ENCODE peak calls at places on chromosomes 4 and X, in six cellular contexts. D is foreskin fibroblast; S is GM03348; O is CD4-positive, alpha-beta T cell; T is GM04504; L is iPS-NIHi11. Q is an unnamed sample.

GRCh38 chr4:183588169-183588675 is 70.8 kb downstream of the RWDD4 start:
- DNase-seq in T (peak), O (no peak), S (peak), L (no peak), D (peak), Q (peak)

GRCh38 chr4:95465010-95465409 is 83.8 kb downstream of the UNC5C start:
- DNase-seq in S (no peak), T (no peak), L (no peak), O (no peak), D (no peak), Q (no peak)

GRCh38 chr4:100591156-100591876 is 73.5 kb upstream of the EMCN start:
- DNase-seq in D (no peak), O (no peak), L (no peak), S (no peak), T (no peak), Q (no peak)

GRCh38 chr4:113607998-113608397 is 153.5 kb downstream of the CAMK2D start:
- DNase-seq in L (no peak), T (no peak), O (no peak), D (no peak), S (no peak), Q (no peak)

GRCh38 chr4:77100234-77100633 is 24.4 kb upstream of the CCNI start:
- DNase-seq in L (no peak), O (no peak), T (no peak), S (no peak), D (no peak), Q (no peak)

GRCh38 chr4:105605493-105605892 is 53.1 kb downstream of the ARHGEF38 start:
- DNase-seq in O (no peak), S (peak), D (no peak), L (no peak), T (peak), Q (peak)

GRCh38 chrX:67635424-67635823 is 91.6 kb downstream of the AR start:
- DNase-seq in T (no peak), L (no peak), S (no peak), D (no peak), O (no peak), Q (no peak)

GRCh38 chr4:167779280-167779679 is 313.1 kb upstream of the ANXA10 start:
- DNase-seq in O (no peak), T (no peak), S (no peak), D (no peak), L (no peak), Q (no peak)

GRCh38 chrX:104189862-104190261 is 23.6 kb downstream of the FAM199X start:
- DNase-seq in O (no peak), S (no peak), L (no peak), T (no peak), D (no peak), Q (no peak)

GRCh38 chrX:121356139-121356849 is 308.9 kb downstream of the GLUD2 start:
- DNase-seq in S (no peak), L (no peak), T (no peak), O (no peak), D (no peak), Q (no peak)

GRCh38 chrX:46310815-46311497 is 234.3 kb downstream of the ZNF674 start:
- DNase-seq in S (peak), D (no peak), T (no peak), O (no peak), L (no peak), Q (peak)

GRCh38 chr4:165345663-165346417 is 18.4 kb downstream of the MSMO1 start:
- DNase-seq in L (no peak), O (no peak), S (no peak), T (no peak), D (no peak), Q (no peak)

GRCh38 chrX:49760288-49760885 is 64.6 kb upstream of the PAGE1 start:
- DNase-seq in T (no peak), S (no peak), O (no peak), L (no peak), D (no peak), Q (no peak)

GRCh38 chr4:1056671-1057402 is 45.4 kb downstream of the FGFRL1 start:
- DNase-seq in T (no peak), S (no peak), D (no peak), O (no peak), L (no peak), Q (no peak)

GRCh38 chr4:142121448-142121847 is 485.1 kb downstream of the IL15 start:
- DNase-seq in S (no peak), O (no peak), D (no peak), T (no peak), L (no peak), Q (no peak)

GRCh38 chrX:16559206-16559619 is 90.7 kb upstream of the S100G start:
- DNase-seq in D (peak), S (peak), L (no peak), T (peak), O (no peak), Q (peak)

GRCh38 chr4:150173420-150173819 is 95.2 kb downstream of the DCLK2 start:
- DNase-seq in S (no peak), T (no peak), L (no peak), O (no peak), D (no peak), Q (no peak)

GRCh38 chr4:16225996-16226815 is at the start of gene TAPT1:
- DNase-seq in L (peak), T (peak), O (peak), S (peak), D (peak), Q (peak)

GRCh38 chr4:158810487-158811215 is 41.8 kb downstream of the FNIP2 start:
- DNase-seq in T (peak), S (peak), L (no peak), D (peak), O (no peak), Q (peak)

GRCh38 chr4:41169256-41169655 is 45.1 kb downstream of the APBB2 start:
- DNase-seq in D (no peak), T (no peak), S (no peak), O (no peak), L (no peak), Q (no peak)

GRCh38 chrX:23884427-23885024 is 23.2 kb downstream of the APOO start:
- DNase-seq in D (peak), T (no peak), S (peak), O (no peak), L (no peak), Q (no peak)

GRCh38 chrX:110167952-110168451 is 149.9 kb downstream of the AMMECR1 start:
- DNase-seq in L (peak), S (peak), O (peak), T (no peak), D (peak), Q (no peak)

GRCh38 chrX:51395807-51396728 is 63.4 kb downstream of the NUDT10 start:
- DNase-seq in T (no peak), D (no peak), S (peak), L (peak), O (peak), Q (no peak)

GRCh38 chrX:13469963-13470679 is 99.3 kb upstream of the EGFL6 start:
- DNase-seq in O (no peak), S (peak), D (peak), T (peak), L (no peak), Q (peak)

GRCh38 chr4:118941799-118942198 is 53.1 kb downstream of the SYNPO2 start:
- DNase-seq in D (no peak), O (no peak), T (no peak), S (no peak), L (no peak), Q (no peak)

GRCh38 chrX:153993079-153993478 is 20.5 kb downstream of the TMEM187 start:
- DNase-seq in T (no peak), D (no peak), O (no peak), L (no peak), S (no peak), Q (no peak)